ENCODE peak calls at places on chromosomes 13 and 19, in six cellular contexts. L is D341Med; C is activated naive CD4-positive, alpha-beta T cell; D is T-helper 2 cell; H is GM06990; I is NCI-H1436 treated with DMSO at 0.1 percent for 48 hours. R is an unnamed sample.

GRCh38 chr19:3133793-3134116 is 2.1 kb upstream of the GNA15 start:
- DNase-seq in L (no peak), C (no peak), D (no peak), H (no peak), I (no peak), R (no peak)

GRCh38 chr13:74253161-74253560 is 119.0 kb upstream of the KLF12 start:
- DNase-seq in L (no peak), C (no peak), D (no peak), H (no peak), I (no peak), R (no peak)

GRCh38 chr13:93309886-93310520 is 83.4 kb downstream of the GPC6 start:
- DNase-seq in L (no peak), C (no peak), D (no peak), H (no peak), I (no peak), R (no peak)

GRCh38 chr13:51921790-51922740 is 60.3 kb downstream of the CCDC70 start:
- DNase-seq in L (no peak), C (no peak), D (no peak), H (no peak), I (no peak), R (no peak)

GRCh38 chr19:28008695-28009094 is 1204.3 kb downstream of the UQCRFS1 start:
- DNase-seq in L (no peak), C (no peak), D (no peak), H (no peak), I (no peak), R (no peak)

GRCh38 chr13:48775285-48775684 is 121.6 kb downstream of the CYSLTR2 start:
- DNase-seq in L (no peak), C (no peak), D (no peak), H (no peak), I (no peak), R (no peak)

GRCh38 chr13:113041293-113041690 is 64.3 kb upstream of the F7 start:
- DNase-seq in L (no peak), C (no peak), D (no peak), H (no peak), I (no peak), R (no peak)

GRCh38 chr13:99154064-99154463 is 46.6 kb upstream of the UBAC2 start:
- DNase-seq in L (no peak), C (no peak), D (no peak), H (no peak), I (no peak), R (no peak)

GRCh38 chr19:52646571-52647222 is 8.5 kb upstream of the ZNF83 start:
- DNase-seq in L (no peak), C (no peak), D (no peak), H (no peak), I (no peak), R (no peak)

GRCh38 chr13:29801737-29802305 is 48.6 kb downstream of the UBL3 start:
- DNase-seq in L (no peak), C (no peak), D (no peak), H (no peak), I (no peak), R (no peak)